ENCODE peak calls at places on chromosomes 12 and 14, in four cellular contexts. G, H, T and Y are unnamed samples. For H3K9me3, the result is how much of the 10 kb centered on the place peaks cover.

GRCh38 chr12:108447168-108447840 is 67.8 kb upstream of the FICD start:
- DNase-seq in H (peak), T (no peak), G (no peak), Y (no peak)

GRCh38 chr14:21142357-21142756 is 13.5 kb downstream of the OR5AU1 start:
- DNase-seq in H (no peak), T (no peak), G (no peak), Y (no peak)

GRCh38 chr14:34971381-34971780 is 11.4 kb upstream of the SRP54 start:
- DNase-seq in G (no peak), T (no peak), H (no peak), Y (no peak)

GRCh38 chr14:102238131-102238530 is 66.8 kb downstream of the MOK start:
- DNase-seq in H (no peak), G (no peak), T (no peak), Y (no peak)

GRCh38 chr12:7093892-7094291 is 1.6 kb upstream of the C1R start:
- DNase-seq in G (peak), H (no peak), T (no peak), Y (no peak)

GRCh38 chr12:114476159-114476558 is 70.2 kb upstream of the TBX5 start:
- DNase-seq in T (no peak), G (no peak), H (peak), Y (no peak)

GRCh38 chr14:31902002-31902401 is 175.1 kb upstream of the ARHGAP5 start:
- DNase-seq in G (no peak), H (no peak), T (no peak), Y (no peak)

GRCh38 chr14:90373887-90374286 is 22.9 kb upstream of the CALM1 start:
- DNase-seq in H (peak), T (no peak), G (no peak), Y (no peak)

GRCh38 chr12:66087365-66087943 is 43.1 kb downstream of the LLPH start:
- DNase-seq in H (peak), T (peak), G (peak), Y (peak)

GRCh38 chr12:127262658-127263057 is 1004.3 kb upstream of the TMEM132C start:
- DNase-seq in T (no peak), H (no peak), G (no peak), Y (no peak)

GRCh38 chr12:120696599-120696998 is 9.7 kb downstream of the MLEC start:
- DNase-seq in G (no peak), T (no peak), H (no peak), Y (no peak)

GRCh38 chr12:68932701-68933563 is at the start of gene CPM:
- DNase-seq in G (peak), T (peak), H (peak), Y (peak)

DNA sequence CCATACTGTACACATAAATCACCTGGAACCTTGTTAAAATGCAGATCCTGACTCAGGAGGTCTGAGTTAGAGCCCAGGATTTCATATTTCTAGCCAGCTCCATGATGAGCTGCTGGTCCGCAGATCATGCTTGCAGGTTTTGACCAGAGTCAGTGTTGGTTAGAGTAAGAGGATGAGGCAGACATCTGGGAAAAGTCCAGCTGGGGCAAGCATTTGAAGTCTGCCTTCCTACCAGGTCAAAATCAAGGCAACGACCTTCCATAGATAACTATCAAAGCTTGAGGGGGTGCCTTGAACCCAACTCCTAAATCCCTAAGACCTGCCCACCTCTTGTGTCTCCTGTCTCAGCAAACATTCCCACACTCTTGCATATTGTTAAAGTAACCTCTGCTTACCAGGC is 9.2 kb downstream of the OAS2 start:
- DNase-seq in T (no peak), H (no peak), G (no peak), Y (no peak)
- H3K9me3 ChIP-seq in T (under half), H (under half), G (under half), Y (under half)

GRCh38 chr12:61311413-61311812 is 948.8 kb upstream of the USP15 start:
- DNase-seq in T (no peak), G (no peak), H (no peak), Y (no peak)
- H3K9me3 ChIP-seq in T (under half), G (under half), H (under half), Y (under half)

GRCh38 chr14:55603401-55603953 is 23.5 kb downstream of the KTN1 start:
- DNase-seq in H (no peak), G (no peak), T (no peak), Y (no peak)

GRCh38 chr14:55604900-55605418 is 25.0 kb downstream of the KTN1 start:
- DNase-seq in T (no peak), G (no peak), H (no peak), Y (no peak)

GRCh38 chr14:55604467-55604866 is 24.5 kb downstream of the KTN1 start:
- DNase-seq in G (no peak), T (no peak), H (no peak), Y (no peak)

GRCh38 chr14:55600784-55601561 is 21.0 kb downstream of the KTN1 start:
- DNase-seq in G (no peak), H (peak), T (no peak), Y (no peak)

GRCh38 chr14:55599250-55599879 is 19.4 kb downstream of the KTN1 start:
- DNase-seq in G (no peak), T (no peak), H (peak), Y (no peak)
- H3K9me3 ChIP-seq in G (under half), T (under half), H (under half), Y (under half)

GRCh38 chr12:130126023-130126432 is 36.2 kb upstream of the FZD10 start:
- DNase-seq in H (no peak), T (peak), G (no peak), Y (no peak)

GRCh38 chr12:130121246-130122005 is 40.8 kb upstream of the FZD10 start:
- DNase-seq in H (no peak), G (no peak), T (no peak), Y (no peak)

GRCh38 chr12:130127527-130127908 is 34.7 kb upstream of the FZD10 start:
- DNase-seq in T (no peak), G (no peak), H (no peak), Y (no peak)

GRCh38 chr12:130124605-130125244 is 37.5 kb upstream of the FZD10 start:
- DNase-seq in H (no peak), T (no peak), G (no peak), Y (no peak)

GRCh38 chr12:130124106-130124505 is 38.2 kb upstream of the FZD10 start:
- DNase-seq in H (no peak), T (no peak), G (no peak), Y (no peak)
- H3K9me3 ChIP-seq in H (under half), T (under half), G (under half), Y (under half)

DNA sequence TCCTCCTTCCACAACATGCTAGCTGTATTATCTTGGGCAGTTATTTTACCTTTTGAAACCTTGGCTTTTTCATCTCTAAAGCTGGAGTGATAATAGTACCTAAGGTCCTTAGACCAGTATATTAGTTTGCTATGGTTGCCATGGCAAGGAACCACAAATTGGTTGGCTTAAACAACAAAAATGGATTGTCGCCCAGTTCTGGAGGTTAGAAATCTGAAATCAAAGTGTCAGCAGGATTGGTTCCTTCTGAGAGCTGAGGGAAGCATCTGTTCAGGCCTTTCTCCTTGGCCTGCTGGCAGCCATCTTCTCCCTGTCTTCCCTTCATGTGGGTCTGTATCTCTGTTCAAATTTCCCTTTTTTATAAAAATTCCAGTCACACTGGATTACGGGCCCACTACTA is 55.5 kb upstream of the SLC35F4 start:
- DNase-seq in G (no peak), T (no peak), H (no peak), Y (no peak)
- H3K9me3 ChIP-seq in G (under half), T (under half), H (under half), Y (under half)

GRCh38 chr14:106551265-106551664 is 1024.9 kb downstream of the TMEM121 start:
- DNase-seq in H (peak), T (no peak), G (no peak), Y (peak)
- H3K9me3 ChIP-seq in H (under half), T (under half), G (under half), Y (under half)

GRCh38 chr14:53872551-53873188 is 84.0 kb downstream of the BMP4 start:
- DNase-seq in T (no peak), H (no peak), G (no peak), Y (no peak)

GRCh38 chr14:53874704-53875103 is 81.9 kb downstream of the BMP4 start:
- DNase-seq in G (no peak), H (no peak), T (no peak), Y (no peak)

GRCh38 chr14:53875337-53875897 is 81.2 kb downstream of the BMP4 start:
- DNase-seq in T (no peak), H (no peak), G (no peak), Y (no peak)

GRCh38 chr14:53870997-53871396 is 85.6 kb downstream of the BMP4 start:
- DNase-seq in G (no peak), H (no peak), T (no peak), Y (no peak)

DNA sequence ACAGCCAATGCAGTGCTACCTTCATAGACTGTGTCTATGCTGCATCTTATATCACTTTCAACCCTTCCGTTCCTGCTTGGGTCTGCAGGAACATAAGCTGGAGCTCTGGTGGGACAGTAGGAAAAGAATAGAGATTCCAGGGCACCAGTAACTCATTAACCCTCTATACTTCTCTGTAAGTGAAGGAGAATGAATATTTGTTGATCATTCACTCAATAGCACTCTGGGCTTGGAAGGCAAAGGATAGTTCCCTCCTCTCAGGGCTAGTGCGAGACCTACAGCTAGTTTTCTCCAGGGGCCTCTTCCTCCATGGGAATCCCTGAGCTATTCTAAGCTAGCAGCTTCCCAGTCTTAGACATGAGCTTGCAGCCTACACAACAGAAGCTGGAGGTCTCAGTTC is 84.7 kb downstream of the BMP4 start:
- DNase-seq in T (no peak), H (no peak), G (no peak), Y (no peak)
- H3K9me3 ChIP-seq in T (under half), H (under half), G (under half), Y (under half)

GRCh38 chr12:133108150-133108549 is 21.9 kb downstream of the ZNF891 start:
- DNase-seq in G (no peak), T (no peak), H (no peak), Y (no peak)
- H3K9me3 ChIP-seq in G (half or more), T (half or more), H (half or more), Y (half or more)

GRCh38 chr12:131101703-131102492 is 148.2 kb downstream of the ADGRD1 start:
- DNase-seq in G (peak), T (no peak), H (no peak), Y (no peak)

GRCh38 chr12:131102991-131103609 is 149.4 kb downstream of the ADGRD1 start:
- DNase-seq in H (no peak), G (peak), T (peak), Y (no peak)

GRCh38 chr12:131100031-131100674 is 146.4 kb downstream of the ADGRD1 start:
- DNase-seq in G (no peak), T (no peak), H (no peak), Y (no peak)

GRCh38 chr12:131102493-131102931 is 148.8 kb downstream of the ADGRD1 start:
- DNase-seq in G (no peak), T (peak), H (no peak), Y (no peak)

DNA sequence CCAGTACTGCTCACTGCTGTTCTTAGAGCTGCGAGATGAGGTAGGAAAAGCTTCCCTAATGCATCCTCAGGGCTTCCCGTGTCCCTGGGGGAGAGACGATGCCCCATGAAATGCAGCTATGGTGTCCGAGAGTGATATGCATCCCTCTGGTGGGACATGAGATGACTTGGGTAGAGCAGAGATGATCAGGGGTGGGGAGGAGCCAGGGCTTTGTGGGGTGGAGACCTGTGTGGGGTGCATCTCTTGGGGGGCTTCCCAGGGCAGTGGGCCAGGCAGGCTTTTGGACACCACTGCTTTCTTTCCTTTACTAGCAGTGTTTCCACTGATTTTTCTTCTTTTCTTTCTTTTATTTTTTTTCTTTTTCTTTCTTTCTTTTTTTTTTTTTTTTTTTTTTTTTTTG is 147.3 kb downstream of the ADGRD1 start:
- DNase-seq in T (no peak), G (peak), H (no peak), Y (no peak)
- H3K9me3 ChIP-seq in T (under half), G (under half), H (under half), Y (under half)

DNA sequence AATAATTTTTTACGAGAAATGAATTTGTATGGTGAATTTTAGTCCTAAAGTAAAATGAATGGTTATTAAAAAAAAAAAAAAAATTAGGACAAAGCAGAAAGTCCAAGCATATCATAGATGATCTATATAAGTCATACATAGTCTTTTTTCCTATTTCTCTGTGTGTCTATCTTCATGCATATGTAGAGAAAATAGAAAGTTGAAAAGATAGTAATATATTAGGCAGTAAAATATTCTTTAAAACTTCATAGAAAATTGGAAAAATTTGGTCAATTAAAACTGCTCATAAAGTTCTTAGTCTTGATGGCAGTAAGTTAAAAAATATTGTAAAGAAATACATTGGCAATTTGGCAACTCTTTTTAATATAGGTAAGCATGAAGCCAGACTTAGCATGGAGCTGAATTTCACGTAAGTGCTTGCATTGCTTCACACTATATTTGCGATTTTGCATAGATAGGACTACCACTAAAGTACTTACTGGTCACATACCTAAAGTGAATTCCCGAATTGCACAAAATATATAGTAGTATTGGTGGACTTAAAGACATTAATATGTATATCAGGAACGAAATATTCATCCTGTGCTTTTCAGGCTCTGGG is 303.8 kb downstream of the IPO8 start:
- DNase-seq in G (no peak), T (no peak), H (no peak), Y (no peak)
- H3K9me3 ChIP-seq in G (under half), T (under half), H (under half), Y (under half)